ENCODE peak calls at places on chromosomes 2 and 18, in ten cellular contexts. G is HS-5; H is T-cell; L is amniotic epithelial cell; D is activated gamma-delta T cell treated with anti-CD3 and anti-CD28 coated beads, Interleukin-2, amount 50 U/mL, for 16 hours; I is stimulated activated CD8-positive, alpha-beta memory T cell treated with anti-CD3 and anti-CD28 coated beads, Interleukin-7, amount 100 ng/mL, for 4 hours; S is lung; T is activated CD4-positive, alpha-beta memory T cell treated with anti-CD3 and anti-CD28 coated beads for 36 hours; P is HTR-8/SVneo; Y is sigmoid colon. A is an unnamed sample.

GRCh38 chr2:189516546-189516945 is 64.0 kb downstream of the SLC40A1 start:
- DNase-seq in G (no peak), H (no peak), L (no peak), D (no peak), I (no peak), S (no peak), T (no peak), P (no peak), Y (no peak), A (no peak)

GRCh38 chr2:47907097-47907781 is 941 bp upstream of the FBXO11 start:
- DNase-seq in G (no peak), H (peak; percentile 28), L (peak; percentile 60), D (no peak), I (no peak), S (no peak), T (peak; percentile 48), P (no peak), Y (no peak), A (no peak)

GRCh38 chr2:18626256-18626668 is 36.9 kb upstream of the NT5C1B start:
- DNase-seq in G (peak; percentile 80), H (no peak), L (peak; percentile 81), D (no peak), I (no peak), S (no peak), T (no peak), P (peak; percentile 44), Y (no peak), A (no peak)

GRCh38 chr2:142874293-142874814 is 3.1 kb upstream of the KYNU start:
- DNase-seq in G (peak; percentile 84), H (no peak), L (peak; percentile 95), D (no peak), I (no peak), S (peak; percentile 47), T (no peak), P (no peak), Y (no peak), A (no peak)

GRCh38 chr2:149666809-149667208 is 79.2 kb upstream of the MMADHC start:
- DNase-seq in G (no peak), H (no peak), L (no peak), D (no peak), I (no peak), S (no peak), T (no peak), P (no peak), Y (no peak), A (no peak)

GRCh38 chr2:47641366-47641765 is 141.6 kb upstream of the MSH6 start:
- DNase-seq in G (no peak), H (no peak), L (no peak), D (no peak), I (no peak), S (no peak), T (no peak), P (no peak), Y (no peak), A (no peak)

GRCh38 chr2:152483276-152483996 is 148.5 kb downstream of the FMNL2 start:
- DNase-seq in G (no peak), H (no peak), L (no peak), D (no peak), I (no peak), S (no peak), T (no peak), P (no peak), Y (no peak), A (no peak)

GRCh38 chr2:239564587-239564986 is 163.8 kb upstream of the HDAC4 start:
- DNase-seq in G (no peak), H (no peak), L (no peak), D (no peak), I (no peak), S (no peak), T (no peak), P (no peak), Y (peak; percentile 14), A (no peak)

GRCh38 chr2:226618875-226619605 is 180.6 kb downstream of the IRS1 start:
- DNase-seq in G (no peak), H (no peak), L (no peak), D (no peak), I (no peak), S (no peak), T (no peak), P (no peak), Y (no peak), A (no peak)

GRCh38 chr18:75253784-75254183 is 43.2 kb downstream of the TSHZ1 start:
- DNase-seq in G (no peak), H (no peak), L (peak; percentile 65), D (no peak), I (no peak), S (no peak), T (no peak), P (no peak), Y (no peak), A (no peak)

GRCh38 chr2:225556461-225556860 is 157.0 kb downstream of the NYAP2 start:
- DNase-seq in G (no peak), H (no peak), L (no peak), D (no peak), I (no peak), S (no peak), T (no peak), P (no peak), Y (no peak), A (no peak)

GRCh38 chr2:7672027-7672684 is 754.9 kb downstream of the RNF144A start:
- DNase-seq in G (no peak), H (peak; percentile 28), L (peak; percentile 53), D (peak; percentile 53), I (peak; percentile 59), S (peak; percentile 45), T (peak; percentile 78), P (no peak), Y (no peak), A (no peak)

GRCh38 chr2:17667898-17668297 is 85.7 kb downstream of the SMC6 start:
- DNase-seq in G (no peak), H (no peak), L (peak; percentile 8), D (no peak), I (no peak), S (no peak), T (no peak), P (no peak), Y (no peak), A (no peak)

GRCh38 chr2:54657664-54658083 is 65.8 kb upstream of the EML6 start:
- DNase-seq in G (no peak), H (no peak), L (peak; percentile 60), D (no peak), I (no peak), S (no peak), T (peak; percentile 55), P (peak; percentile 43), Y (peak; percentile 76), A (no peak)

GRCh38 chr2:199602896-199603482 is 145.2 kb upstream of the SATB2 start:
- DNase-seq in G (no peak), H (no peak), L (no peak), D (no peak), I (no peak), S (no peak), T (no peak), P (no peak), Y (no peak), A (no peak)

GRCh38 chr2:230861564-230862255 is 3.0 kb upstream of the ITM2C start:
- DNase-seq in G (no peak), H (no peak), L (no peak), D (no peak), I (no peak), S (no peak), T (peak; percentile 31), P (no peak), Y (no peak), A (no peak)

GRCh38 chr18:79208882-79209281 is 139.7 kb downstream of the ATP9B start:
- DNase-seq in G (no peak), H (no peak), L (no peak), D (no peak), I (no peak), S (no peak), T (no peak), P (no peak), Y (no peak), A (no peak)

GRCh38 chr2:232876071-232876977 is 6.3 kb downstream of the SNORC start:
- DNase-seq in G (no peak), H (no peak), L (no peak), D (no peak), I (no peak), S (no peak), T (peak; percentile 41), P (peak; percentile 40), Y (peak; percentile 36), A (peak; percentile 37)

GRCh38 chr2:233611284-233611683 is 6.1 kb upstream of the UGT1A8 start:
- DNase-seq in G (no peak), H (no peak), L (no peak), D (no peak), I (no peak), S (no peak), T (no peak), P (no peak), Y (no peak), A (no peak)

GRCh38 chr2:29700560-29700959 is 220.8 kb downstream of the ALK start:
- DNase-seq in G (peak; percentile 74), H (no peak), L (no peak), D (no peak), I (no peak), S (no peak), T (no peak), P (no peak), Y (no peak), A (no peak)

GRCh38 chr2:224360801-224361251 is 41.1 kb downstream of the FAM124B start:
- DNase-seq in G (no peak), H (no peak), L (no peak), D (no peak), I (no peak), S (no peak), T (no peak), P (no peak), Y (no peak), A (no peak)

GRCh38 chr2:113977060-113977659 is 87.3 kb downstream of the ACTR3 start:
- DNase-seq in G (no peak), H (no peak), L (no peak), D (no peak), I (no peak), S (no peak), T (no peak), P (no peak), Y (no peak), A (no peak)

GRCh38 chr2:54772110-54772509 is 48.6 kb downstream of the EML6 start:
- DNase-seq in G (peak; percentile 54), H (no peak), L (peak; percentile 54), D (no peak), I (no peak), S (no peak), T (no peak), P (no peak), Y (no peak), A (no peak)

GRCh38 chr2:147844691-147845607 is at the start of gene ACVR2A:
- DNase-seq in G (peak; percentile 15), H (peak; percentile 30), L (peak; percentile 37), D (peak; percentile 9), I (peak; percentile 29), S (peak; percentile 41), T (peak; percentile 74), P (peak; percentile 35), Y (peak; percentile 69), A (peak; percentile 35)

GRCh38 chr2:240209493-240209892 is 69.0 kb upstream of the OTOS start:
- DNase-seq in G (no peak), H (no peak), L (no peak), D (no peak), I (no peak), S (no peak), T (peak; percentile 2), P (no peak), Y (peak; percentile 39), A (no peak)

GRCh38 chr2:43787895-43788294 is 14.1 kb downstream of the DYNC2LI1 start:
- DNase-seq in G (no peak), H (no peak), L (no peak), D (no peak), I (no peak), S (no peak), T (no peak), P (no peak), Y (no peak), A (no peak)

GRCh38 chr18:79934311-79935097 is 16.9 kb downstream of the SLC66A2 start:
- DNase-seq in G (no peak), H (no peak), L (no peak), D (no peak), I (no peak), S (no peak), T (no peak), P (no peak), Y (peak; percentile 62), A (no peak)

GRCh38 chr2:16852651-16853050 is 187.0 kb upstream of the CYRIA start:
- DNase-seq in G (no peak), H (no peak), L (no peak), D (no peak), I (no peak), S (no peak), T (no peak), P (no peak), Y (no peak), A (no peak)

A was measured in activated B cell treated with CpG ODN at 0.5 μM for 24 hours.